ENCODE peak calls at places on chromosomes 3 and 15, in six cellular contexts. P is upper lobe of right lung; Z is T-helper 9 cell; C is globus pallidus; A is cardiac fibroblast; B is stimulated activated CD8-positive, alpha-beta memory T cell treated with anti-CD3 and anti-CD28 coated beads, Interleukin-12 subunit alpha, Interleukin-12 subunit beta, amount 100 ng/mL, for 4 hours. M is an unnamed sample.

GRCh38 chr3:168216851-168217250 is 121.1 kb upstream of the GOLIM4 start:
- DNase-seq in P (no peak), Z (no peak), A (no peak), B (no peak), C (no peak), M (no peak)

GRCh38 chr15:67690936-67691335 is 134.4 kb upstream of the SKOR1 start:
- DNase-seq in P (no peak), B (no peak), Z (no peak), C (no peak), A (peak; percentile 39), M (no peak)

GRCh38 chr3:125300416-125300815 is 74.7 kb downstream of the ZNF148 start:
- DNase-seq in Z (no peak), P (no peak), B (no peak), C (no peak), A (peak; percentile 85), M (no peak)

GRCh38 chr3:44782891-44783290 is 21.3 kb downstream of the KIF15 start:
- DNase-seq in P (no peak), A (no peak), Z (no peak), B (no peak), C (no peak), M (no peak)

GRCh38 chr15:55267401-55268053 is 22.1 kb downstream of the RAB27A start:
- DNase-seq in P (peak; percentile 75), A (no peak), C (no peak), B (peak; percentile 45), Z (peak; percentile 66), M (no peak)

GRCh38 chr3:38022887-38023709 is 6.3 kb downstream of the PLCD1 start:
- DNase-seq in B (no peak), Z (no peak), P (peak; percentile 52), C (no peak), A (no peak), M (no peak)

GRCh38 chr15:84387086-84387485 is 151.5 kb downstream of the GOLGA6L4 start:
- DNase-seq in Z (no peak), P (no peak), C (no peak), A (no peak), B (no peak), M (no peak)

GRCh38 chr3:76585794-76586392 is 454.0 kb upstream of the ROBO2 start:
- DNase-seq in P (no peak), Z (no peak), B (no peak), A (peak; percentile 34), C (no peak), M (no peak)

GRCh38 chr3:139106013-139106932 is 61.6 kb upstream of the PRR23C start:
- DNase-seq in Z (no peak), P (peak; percentile 46), A (no peak), C (no peak), B (no peak), M (no peak)

GRCh38 chr3:159458010-159458409 is 530.6 kb upstream of the IL12A start:
- DNase-seq in C (no peak), B (no peak), A (peak; percentile 99), Z (no peak), P (no peak), M (peak; percentile 15)

GRCh38 chr3:31093608-31093990 is 199.1 kb upstream of the GADL1 start:
- DNase-seq in A (peak; percentile 44), B (no peak), C (no peak), Z (no peak), P (no peak), M (no peak)

GRCh38 chr15:60970246-60971170 is 258.6 kb downstream of the RORA start:
- DNase-seq in P (no peak), C (no peak), B (no peak), Z (no peak), A (peak; percentile 62), M (no peak)